ENCODE peak calls at places on chromosomes 4 and X, in seven cellular contexts. M is RWPE2; Z is adrenal gland; L is tibial artery; N is hepatocyte; U is CD8-positive, alpha-beta memory T cell; E is uterus. I is an unnamed sample.

GRCh38 chr4:171203425-171203824 is 609.8 kb upstream of the GALNTL6 start:
- DNase-seq in M (peak; percentile 51), Z (no peak), L (no peak), N (no peak), U (no peak), E (no peak), I (no peak)

GRCh38 chr4:174408841-174409552 is 113.3 kb downstream of the HPGD start:
- DNase-seq in M (no peak), Z (no peak), L (no peak), N (no peak), U (no peak), E (no peak), I (no peak)

GRCh38 chrX:105173071-105173470 is 47.4 kb downstream of the TEX13A start:
- DNase-seq in M (no peak), Z (no peak), L (no peak), N (no peak), U (no peak), E (no peak), I (no peak)

GRCh38 chr4:6701371-6701770 is 7.7 kb downstream of the S100P start:
- DNase-seq in M (no peak), Z (no peak), L (no peak), N (no peak), U (no peak), E (no peak), I (peak; percentile 41)

GRCh38 chrX:44669626-44670025 is 127.0 kb upstream of the FUNDC1 start:
- DNase-seq in M (no peak), Z (no peak), L (no peak), N (no peak), U (no peak), E (no peak), I (no peak)

GRCh38 chr4:84995386-84995785 is 28.9 kb upstream of the WDFY3 start:
- DNase-seq in M (no peak), Z (no peak), L (no peak), N (no peak), U (no peak), E (no peak), I (no peak)

GRCh38 chr4:145352438-145353145 is 129.1 kb upstream of the SMAD1 start:
- DNase-seq in M (no peak), Z (peak; percentile 38), L (no peak), N (no peak), U (no peak), E (no peak), I (no peak)

GRCh38 chrX:11188664-11189063 is 77.5 kb downstream of the HCCS start:
- DNase-seq in M (no peak), Z (no peak), L (no peak), N (no peak), U (no peak), E (no peak), I (no peak)

GRCh38 chr4:150136036-150136435 is 57.8 kb downstream of the DCLK2 start:
- DNase-seq in M (no peak), Z (no peak), L (no peak), N (no peak), U (no peak), E (no peak), I (no peak)

GRCh38 chr4:94564252-94564651 is 112.5 kb downstream of the PDLIM5 start:
- DNase-seq in M (no peak), Z (no peak), L (no peak), N (peak; percentile 43), U (no peak), E (no peak), I (no peak)

GRCh38 chrX:69093960-69094935 is 71.0 kb downstream of the PJA1 start:
- DNase-seq in M (no peak), Z (peak; percentile 57), L (no peak), N (peak; percentile 74), U (no peak), E (peak; percentile 37), I (no peak)

GRCh38 chr4:109406337-109406931 is 27.2 kb upstream of the SEC24B start:
- DNase-seq in M (no peak), Z (peak; percentile 40), L (no peak), N (peak; percentile 70), U (no peak), E (no peak), I (no peak)

GRCh38 chrX:8688776-8689175 is 43.2 kb downstream of the ANOS1 start:
- DNase-seq in M (no peak), Z (no peak), L (no peak), N (no peak), U (no peak), E (no peak), I (no peak)

GRCh38 chr4:66000500-66001117 is 330.3 kb upstream of the EPHA5 start:
- DNase-seq in M (no peak), Z (no peak), L (no peak), N (no peak), U (no peak), E (no peak), I (no peak)

DNA sequence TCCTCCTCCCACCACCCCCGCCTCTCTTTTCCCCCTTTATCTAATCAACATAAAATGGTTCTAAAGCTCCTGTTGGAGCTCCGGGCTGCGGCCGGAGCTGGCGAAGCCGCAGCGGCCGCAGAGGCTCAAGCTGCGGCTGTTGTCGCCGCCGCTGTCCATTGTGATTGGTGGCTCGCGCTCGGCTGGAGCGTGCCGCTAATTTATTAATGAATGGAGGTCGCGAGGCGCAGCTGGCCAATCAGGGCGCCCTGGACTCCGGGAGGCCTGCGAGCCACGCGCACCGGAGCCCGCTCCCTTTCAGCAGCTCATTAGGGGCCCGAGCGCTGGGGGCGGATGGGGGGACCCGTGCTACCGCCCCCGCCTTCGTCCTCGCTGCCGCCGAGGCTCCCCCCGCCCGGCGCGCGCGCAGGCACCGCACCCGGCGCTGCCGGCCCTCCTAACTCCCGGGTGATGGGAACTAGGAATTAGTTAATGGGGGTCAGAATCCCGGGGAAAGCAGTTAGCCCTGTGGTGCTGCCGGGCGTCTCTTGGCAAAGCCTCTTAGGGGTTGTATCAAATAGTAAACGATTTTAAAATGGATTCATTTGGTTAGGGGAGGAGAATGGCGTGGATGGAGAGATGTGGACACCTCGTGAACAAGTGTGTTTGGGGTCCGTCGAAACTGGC is 554 bp upstream of the NEUROG2 start:
- DNase-seq in M (no peak), Z (peak; percentile 15), L (no peak), N (no peak), U (no peak), E (no peak), I (no peak)
- H3K4me1 ChIP-seq in M (peaks cover 7% of the 10 kb centered on the region), Z (peaks cover 19% of the 10 kb centered on the region), L (peaks cover 41% of the 10 kb centered on the region), N (peaks cover 25% of the 10 kb centered on the region), U (peaks cover 31% of the 10 kb centered on the region), E (peaks cover 7% of the 10 kb centered on the region), I (peaks cover 30% of the 10 kb centered on the region)

DNA sequence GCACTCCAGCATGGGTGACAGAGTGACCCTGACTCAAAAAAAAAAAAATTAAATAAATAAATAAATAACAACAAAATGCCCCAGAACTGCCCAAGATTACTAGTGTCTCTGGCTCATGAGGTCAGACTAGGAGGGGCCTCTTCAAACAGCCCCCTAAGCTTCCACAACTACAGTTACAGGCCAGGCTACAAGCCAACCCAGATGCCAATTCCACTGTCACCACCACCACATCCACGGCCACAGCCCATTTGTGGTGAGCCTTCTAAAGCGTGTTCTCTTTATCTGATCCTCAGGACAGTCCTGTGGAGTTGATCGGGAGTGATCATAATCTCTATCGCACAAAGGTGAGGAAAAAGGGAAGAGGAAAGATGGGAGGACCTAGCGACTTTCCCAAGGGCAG is 36.6 kb downstream of the IGFBP7 start:
- DNase-seq in M (no peak), Z (no peak), L (no peak), N (no peak), U (no peak), E (no peak), I (no peak)
- H3K4me1 ChIP-seq in M (peaks cover 60% of the 10 kb centered on the region), Z (peaks cover 9% of the 10 kb centered on the region), L (peaks cover 70% of the 10 kb centered on the region), N (peaks cover 7% of the 10 kb centered on the region), U (no peaks in the 10 kb centered on the region), E (no peaks in the 10 kb centered on the region), I (no peaks in the 10 kb centered on the region)

GRCh38 chr4:1589098-1589497 is 95.0 kb downstream of the FAM53A start:
- DNase-seq in M (no peak), Z (no peak), L (no peak), N (no peak), U (no peak), E (no peak), I (no peak)
- H3K4me1 ChIP-seq in M (no peaks in the 10 kb centered on the region), Z (no peaks in the 10 kb centered on the region), L (no peaks in the 10 kb centered on the region), N (no peaks in the 10 kb centered on the region), U (no peaks in the 10 kb centered on the region), E (no peaks in the 10 kb centered on the region), I (no peaks in the 10 kb centered on the region)

GRCh38 chrX:48896611-48897011 is 957 bp downstream of the TIMM17B start:
- DNase-seq in M (no peak), Z (peak; percentile 18), L (no peak), N (no peak), U (no peak), E (no peak), I (no peak)
- H3K4me1 ChIP-seq in M (no peaks in the 10 kb centered on the region), Z (peaks cover 14% of the 10 kb centered on the region), L (peaks cover 16% of the 10 kb centered on the region), N (peaks cover 5% of the 10 kb centered on the region), U (peaks cover 30% of the 10 kb centered on the region), E (no peaks in the 10 kb centered on the region), I (peaks cover 26% of the 10 kb centered on the region)